ENCODE peak calls at places on chromosomes 7 and 10, in seven cellular contexts. D is K562, Q is NT2/D1, U is HCT116, I is H1, X is GM12878, R is HepG2. L is an unnamed sample.

GRCh38 chr10:46270086-46270811 is 16.5 kb upstream of the ANTXRL start:
- DNase-seq in D (no peak), Q (no peak), U (no peak), I (no peak), X (no peak), R (no peak), L (no peak)

GRCh38 chr7:155374276-155375252 is 76.9 kb downstream of the INSIG1 start:
- DNase-seq in D (no peak), Q (no peak), U (no peak), I (peak), X (no peak), R (no peak), L (peak)

GRCh38 chr7:2802504-2803341 is 41.4 kb downstream of the GNA12 start:
- DNase-seq in D (no peak), Q (no peak), U (no peak), I (peak), X (no peak), R (peak), L (no peak)

GRCh38 chr10:132588301-132589013 is 50.9 kb downstream of the INPP5A start:
- DNase-seq in D (no peak), Q (no peak), U (no peak), I (no peak), X (no peak), R (no peak), L (no peak)

GRCh38 chr7:33849004-33849403 is 56.3 kb upstream of the BMPER start:
- DNase-seq in D (no peak), Q (no peak), U (no peak), I (no peak), X (no peak), R (no peak), L (no peak)

GRCh38 chr7:153301908-153302307 is 542.4 kb downstream of the ACTR3B start:
- DNase-seq in D (no peak), Q (no peak), U (no peak), I (no peak), X (no peak), R (no peak), L (no peak)

GRCh38 chr7:125112741-125113309 is 183.2 kb upstream of the POT1 start:
- DNase-seq in D (no peak), Q (no peak), U (no peak), I (no peak), X (no peak), R (no peak), L (no peak)

GRCh38 chr10:64506963-64507362 is 985.8 kb downstream of the REEP3 start:
- DNase-seq in D (peak), Q (no peak), U (no peak), I (no peak), X (no peak), R (no peak), L (no peak)

GRCh38 chr7:144907577-144907976 is 71.7 kb upstream of the TPK1 start:
- DNase-seq in D (no peak), Q (no peak), U (no peak), I (no peak), X (peak), R (no peak), L (no peak)

GRCh38 chr7:111678281-111678680 is 116.0 kb upstream of the IMMP2L start:
- DNase-seq in D (no peak), Q (no peak), U (no peak), I (no peak), X (no peak), R (no peak), L (no peak)

GRCh38 chr7:51259766-51260165 is 56.8 kb downstream of the COBL start:
- DNase-seq in D (no peak), Q (no peak), U (no peak), I (peak), X (no peak), R (no peak), L (no peak)

GRCh38 chr10:6406220-6407033 is 173.6 kb downstream of the PRKCQ start:
- DNase-seq in D (peak), Q (no peak), U (peak), I (no peak), X (no peak), R (peak), L (peak)

GRCh38 chr10:78267598-78267997 is 233.9 kb downstream of the RPS24 start:
- DNase-seq in D (no peak), Q (no peak), U (no peak), I (no peak), X (no peak), R (no peak), L (peak)

GRCh38 chr7:1536768-1537630 is 6.5 kb downstream of the MAFK start:
- DNase-seq in D (peak), Q (peak), U (peak), I (peak), X (no peak), R (peak), L (peak)

GRCh38 chr7:2030475-2031456 is 202.0 kb downstream of the MAD1L1 start:
- DNase-seq in D (peak), Q (no peak), U (no peak), I (no peak), X (no peak), R (no peak), L (peak)

GRCh38 chr7:67375427-67375826 is 378.8 kb downstream of the TYW1 start:
- DNase-seq in D (no peak), Q (no peak), U (no peak), I (no peak), X (no peak), R (no peak), L (no peak)

GRCh38 chr10:69901623-69902505 is 100.2 kb downstream of the COL13A1 start:
- DNase-seq in D (peak), Q (peak), U (peak), I (peak), X (no peak), R (peak), L (peak)

GRCh38 chr7:36249091-36249490 is 96.0 kb downstream of the EEPD1 start:
- DNase-seq in D (no peak), Q (no peak), U (no peak), I (no peak), X (no peak), R (no peak), L (no peak)

GRCh38 chr10:21976739-21977138 is 26.8 kb downstream of the DNAJC1 start:
- DNase-seq in D (no peak), Q (no peak), U (no peak), I (peak), X (no peak), R (no peak), L (no peak)

GRCh38 chr10:77268721-77269120 is 368.9 kb downstream of the KCNMA1 start:
- DNase-seq in D (no peak), Q (no peak), U (no peak), I (no peak), X (no peak), R (no peak), L (no peak)

GRCh38 chr7:3003936-3004335 is 39.7 kb downstream of the CARD11 start:
- DNase-seq in D (no peak), Q (no peak), U (no peak), I (no peak), X (no peak), R (no peak), L (no peak)

GRCh38 chr7:98400538-98401427 is at the start of gene BAIAP2L1:
- DNase-seq in D (peak), Q (peak), U (peak), I (peak), X (peak), R (peak), L (peak)

GRCh38 chr7:24050991-24051529 is 232.9 kb upstream of the NPY start:
- DNase-seq in D (no peak), Q (no peak), U (no peak), I (no peak), X (no peak), R (no peak), L (peak)

GRCh38 chr7:24049296-24049695 is 234.7 kb upstream of the NPY start:
- DNase-seq in D (no peak), Q (no peak), U (no peak), I (no peak), X (no peak), R (no peak), L (no peak)

GRCh38 chr7:24051651-24052050 is 232.3 kb upstream of the NPY start:
- DNase-seq in D (no peak), Q (no peak), U (no peak), I (no peak), X (no peak), R (no peak), L (no peak)

GRCh38 chr7:24054231-24054630 is 229.8 kb upstream of the NPY start:
- DNase-seq in D (no peak), Q (no peak), U (no peak), I (no peak), X (no peak), R (no peak), L (no peak)

DNA sequence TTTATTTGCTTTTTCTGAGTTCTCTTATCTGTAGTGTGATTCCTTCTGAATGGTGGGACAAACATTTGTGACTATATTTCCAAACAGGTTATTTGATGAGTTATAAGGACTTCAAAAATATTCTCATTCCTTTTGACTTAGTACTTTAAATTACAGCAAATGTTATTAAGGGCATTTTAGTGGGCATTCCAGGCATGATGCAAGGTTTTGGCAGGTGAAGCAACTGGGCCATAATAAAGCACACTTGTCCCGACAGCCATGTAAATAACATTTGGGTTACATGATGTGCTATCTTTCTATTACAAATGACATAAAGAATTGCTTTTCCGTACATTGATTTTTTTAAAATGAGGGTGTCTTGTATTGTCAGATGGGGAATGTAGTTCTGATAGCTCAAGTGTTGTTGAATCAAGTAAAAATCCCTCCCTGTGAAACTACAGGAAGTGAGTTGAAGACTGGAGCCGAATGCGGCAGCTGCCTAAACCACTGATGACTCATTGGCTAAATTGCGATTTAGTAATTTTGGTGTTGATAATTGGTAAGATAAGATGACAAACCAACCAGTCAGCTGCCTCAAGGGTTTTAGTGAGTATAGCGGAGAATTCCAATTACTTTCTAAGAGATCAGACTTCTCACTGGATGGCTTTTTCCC is 231.3 kb upstream of the NPY start:
- DNase-seq in D (no peak), Q (no peak), U (peak), I (no peak), X (no peak), R (no peak), L (no peak)
- TF ChIP-seq YY1 in D (no peak), Q (no peak), U (no peak), I (no peak), X (no peak), R (no peak), L (no peak)

GRCh38 chr10:130479906-130480305 is 343.7 kb downstream of the GLRX3 start:
- DNase-seq in D (no peak), Q (no peak), U (no peak), I (no peak), X (no peak), R (no peak), L (no peak)
- TF ChIP-seq YY1 in D (no peak), Q (no peak), U (no peak), I (no peak), X (no peak), R (no peak), L (no peak)

GRCh38 chr7:139711991-139712753 is 65.6 kb downstream of the HIPK2 start:
- DNase-seq in D (no peak), Q (no peak), U (no peak), I (no peak), X (no peak), R (no peak), L (no peak)
- TF ChIP-seq YY1 in D (no peak), Q (no peak), U (no peak), I (no peak), X (no peak), R (no peak), L (no peak)

GRCh38 chr10:11643039-11643438 is 31.6 kb upstream of the USP6NL start:
- DNase-seq in D (no peak), Q (no peak), U (no peak), I (no peak), X (no peak), R (no peak), L (no peak)
- TF ChIP-seq YY1 in D (no peak), Q (no peak), U (no peak), I (no peak), X (no peak), R (no peak), L (no peak)

GRCh38 chr10:12130237-12130872 is 878 bp downstream of the SEC61A2 start:
- DNase-seq in D (peak), Q (peak), U (peak), I (peak), X (peak), R (peak), L (peak)
- TF ChIP-seq YY1 in D (no peak), Q (no peak), U (no peak), I (no peak), X (peak), R (no peak), L (no peak)

DNA sequence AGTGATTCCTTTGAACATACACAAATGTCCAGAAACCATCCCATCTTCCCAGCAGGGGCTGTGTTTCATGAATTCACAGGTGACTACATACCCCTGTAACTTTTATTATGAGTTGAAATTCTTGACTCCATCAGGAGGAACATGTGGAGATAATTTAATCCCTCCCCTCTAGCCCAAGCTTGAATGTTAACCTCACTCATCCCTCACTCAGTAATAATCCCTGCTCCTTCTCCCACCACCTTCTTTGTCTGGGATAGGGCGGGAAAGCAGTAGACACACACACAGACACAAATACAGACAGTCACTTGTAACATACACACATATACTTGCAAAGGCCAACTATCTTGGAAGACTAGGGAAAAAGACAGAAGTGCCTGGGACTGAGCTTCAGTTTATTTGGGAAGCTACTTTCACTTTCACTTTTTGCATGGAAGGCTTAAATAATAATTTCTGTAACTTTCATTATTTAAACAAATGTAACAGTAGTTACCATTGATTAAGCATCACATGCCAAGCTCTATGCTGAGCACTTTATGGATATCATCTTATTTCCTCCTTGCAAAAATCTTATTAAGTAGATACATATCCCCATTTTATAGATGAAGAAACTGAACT is 7.3 kb downstream of the AASS start:
- DNase-seq in D (no peak), Q (no peak), U (no peak), I (no peak), X (no peak), R (no peak), L (no peak)
- TF ChIP-seq YY1 in D (no peak), Q (no peak), U (no peak), I (no peak), X (no peak), R (no peak), L (no peak)

GRCh38 chr10:30374353-30374752 is 25.3 kb upstream of the MTPAP start:
- DNase-seq in D (peak), Q (no peak), U (no peak), I (peak), X (no peak), R (peak), L (no peak)
- TF ChIP-seq YY1 in D (no peak), Q (no peak), U (no peak), I (no peak), X (no peak), R (no peak), L (no peak)